ENCODE peak calls at places on chromosomes 3 and 15, in eight cellular contexts. One of them, this sample, is unnamed. For H3K4me1, the result is how much of the 10 kb centered on the place peaks cover.

GRCh38 chr3:170233532-170233931 is 11.3 kb downstream of the PRKCI start:
- DNase-seq in adrenal gland: no peak
- DNase-seq in upper lobe of right lung: peak
- DNase-seq in lower lobe of right lung: peak
- DNase-seq in thoracic aorta: no peak
- DNase-seq in tibial artery: no peak
- DNase-seq in lung: peak
- DNase-seq in HepG2: peak
- DNase-seq in this sample: no peak

GRCh38 chr15:76340198-76340801 is 3.7 kb downstream of the ISL2 start:
- DNase-seq in adrenal gland: peak
- DNase-seq in upper lobe of right lung: no peak
- DNase-seq in lower lobe of right lung: peak
- DNase-seq in thoracic aorta: no peak
- DNase-seq in tibial artery: peak
- DNase-seq in lung: no peak
- DNase-seq in HepG2: no peak
- DNase-seq in this sample: peak

GRCh38 chr3:128348805-128349531 is 117.7 kb downstream of the DNAJB8 start:
- DNase-seq in adrenal gland: no peak
- DNase-seq in upper lobe of right lung: no peak
- DNase-seq in lower lobe of right lung: peak
- DNase-seq in thoracic aorta: no peak
- DNase-seq in tibial artery: no peak
- DNase-seq in lung: no peak
- DNase-seq in HepG2: no peak
- DNase-seq in this sample: peak

GRCh38 chr15:36363335-36363734 is 216.1 kb upstream of the CDIN1 start:
- DNase-seq in adrenal gland: no peak
- DNase-seq in upper lobe of right lung: no peak
- DNase-seq in lower lobe of right lung: no peak
- DNase-seq in thoracic aorta: no peak
- DNase-seq in tibial artery: no peak
- DNase-seq in lung: no peak
- DNase-seq in HepG2: no peak
- DNase-seq in this sample: no peak

GRCh38 chr3:121974601-121975111 is 47.4 kb downstream of the ILDR1 start:
- DNase-seq in adrenal gland: no peak
- DNase-seq in upper lobe of right lung: no peak
- DNase-seq in lower lobe of right lung: no peak
- DNase-seq in thoracic aorta: no peak
- DNase-seq in tibial artery: no peak
- DNase-seq in lung: no peak
- DNase-seq in HepG2: no peak
- DNase-seq in this sample: no peak

GRCh38 chr3:46692566-46692983 is 904 bp downstream of the ALS2CL start:
- DNase-seq in adrenal gland: peak
- DNase-seq in upper lobe of right lung: peak
- DNase-seq in lower lobe of right lung: peak
- DNase-seq in thoracic aorta: no peak
- DNase-seq in tibial artery: peak
- DNase-seq in lung: peak
- DNase-seq in HepG2: no peak
- DNase-seq in this sample: peak

GRCh38 chr3:126870608-126871210 is 112.2 kb upstream of the PLXNA1 start:
- DNase-seq in adrenal gland: no peak
- DNase-seq in upper lobe of right lung: no peak
- DNase-seq in lower lobe of right lung: no peak
- DNase-seq in thoracic aorta: no peak
- DNase-seq in tibial artery: peak
- DNase-seq in lung: no peak
- DNase-seq in HepG2: no peak
- DNase-seq in this sample: peak

GRCh38 chr3:189464800-189465199 is 166.4 kb upstream of the TP63 start:
- DNase-seq in adrenal gland: no peak
- DNase-seq in upper lobe of right lung: no peak
- DNase-seq in lower lobe of right lung: no peak
- DNase-seq in thoracic aorta: no peak
- DNase-seq in tibial artery: no peak
- DNase-seq in lung: no peak
- DNase-seq in HepG2: no peak
- DNase-seq in this sample: no peak

GRCh38 chr3:185176756-185177359 is 24.0 kb upstream of the C3orf70 start:
- DNase-seq in adrenal gland: no peak
- DNase-seq in upper lobe of right lung: no peak
- DNase-seq in lower lobe of right lung: no peak
- DNase-seq in thoracic aorta: no peak
- DNase-seq in tibial artery: no peak
- DNase-seq in lung: no peak
- DNase-seq in HepG2: peak
- DNase-seq in this sample: peak

GRCh38 chr3:21174461-21174860 is 576.5 kb downstream of the ZNF385D start:
- DNase-seq in adrenal gland: no peak
- DNase-seq in upper lobe of right lung: no peak
- DNase-seq in lower lobe of right lung: no peak
- DNase-seq in thoracic aorta: no peak
- DNase-seq in tibial artery: no peak
- DNase-seq in lung: no peak
- DNase-seq in HepG2: no peak
- DNase-seq in this sample: no peak

GRCh38 chr3:70471464-70472342 is 159.3 kb upstream of the MDFIC2 start:
- DNase-seq in adrenal gland: no peak
- DNase-seq in upper lobe of right lung: no peak
- DNase-seq in lower lobe of right lung: no peak
- DNase-seq in thoracic aorta: no peak
- DNase-seq in tibial artery: no peak
- DNase-seq in lung: no peak
- DNase-seq in HepG2: no peak
- DNase-seq in this sample: no peak

GRCh38 chr15:100863406-100864198 is 16.0 kb upstream of the ALDH1A3 start:
- DNase-seq in adrenal gland: no peak
- DNase-seq in upper lobe of right lung: no peak
- DNase-seq in lower lobe of right lung: no peak
- DNase-seq in thoracic aorta: no peak
- DNase-seq in tibial artery: no peak
- DNase-seq in lung: no peak
- DNase-seq in HepG2: no peak
- DNase-seq in this sample: peak

GRCh38 chr15:46644493-46645481 is 1010.0 kb downstream of the SQOR start:
- DNase-seq in adrenal gland: no peak
- DNase-seq in upper lobe of right lung: no peak
- DNase-seq in lower lobe of right lung: no peak
- DNase-seq in thoracic aorta: no peak
- DNase-seq in tibial artery: no peak
- DNase-seq in lung: no peak
- DNase-seq in HepG2: no peak
- DNase-seq in this sample: no peak

GRCh38 chr3:160781429-160781828 is 25.4 kb downstream of the PPM1L start:
- DNase-seq in adrenal gland: no peak
- DNase-seq in upper lobe of right lung: no peak
- DNase-seq in lower lobe of right lung: no peak
- DNase-seq in thoracic aorta: no peak
- DNase-seq in tibial artery: no peak
- DNase-seq in lung: no peak
- DNase-seq in HepG2: no peak
- DNase-seq in this sample: no peak

GRCh38 chr3:14412831-14413380 is 10.5 kb downstream of the SLC6A6 start:
- DNase-seq in adrenal gland: peak
- DNase-seq in upper lobe of right lung: no peak
- DNase-seq in lower lobe of right lung: no peak
- DNase-seq in thoracic aorta: no peak
- DNase-seq in tibial artery: no peak
- DNase-seq in lung: no peak
- DNase-seq in HepG2: no peak
- DNase-seq in this sample: no peak

GRCh38 chr15:90227336-90227735 is 6.4 kb downstream of the CIB1 start:
- DNase-seq in adrenal gland: no peak
- DNase-seq in upper lobe of right lung: no peak
- DNase-seq in lower lobe of right lung: no peak
- DNase-seq in thoracic aorta: no peak
- DNase-seq in tibial artery: no peak
- DNase-seq in lung: no peak
- DNase-seq in HepG2: no peak
- DNase-seq in this sample: no peak
- H3K4me1 ChIP-seq in adrenal gland: under half
- H3K4me1 ChIP-seq in upper lobe of right lung: under half
- H3K4me1 ChIP-seq in lower lobe of right lung: under half
- H3K4me1 ChIP-seq in thoracic aorta: under half
- H3K4me1 ChIP-seq in tibial artery: under half
- H3K4me1 ChIP-seq in lung: under half
- H3K4me1 ChIP-seq in HepG2: under half
- H3K4me1 ChIP-seq in this sample: half or more

GRCh38 chr3:134473868-134474546 is 11.8 kb downstream of the ANAPC13 start:
- DNase-seq in adrenal gland: peak
- DNase-seq in upper lobe of right lung: no peak
- DNase-seq in lower lobe of right lung: no peak
- DNase-seq in thoracic aorta: peak
- DNase-seq in tibial artery: peak
- DNase-seq in lung: peak
- DNase-seq in HepG2: peak
- DNase-seq in this sample: peak
- H3K27ac ChIP-seq in adrenal gland: no peak
- H3K27ac ChIP-seq in upper lobe of right lung: no peak
- H3K27ac ChIP-seq in lower lobe of right lung: no peak
- H3K27ac ChIP-seq in thoracic aorta: no peak
- H3K27ac ChIP-seq in tibial artery: no peak
- H3K27ac ChIP-seq in lung: no peak
- H3K27ac ChIP-seq in HepG2: no peak
- H3K27ac ChIP-seq in this sample: no peak

GRCh38 chr3:53808496-53808895 is 37.7 kb downstream of the CHDH start:
- DNase-seq in adrenal gland: no peak
- DNase-seq in upper lobe of right lung: no peak
- DNase-seq in lower lobe of right lung: no peak
- DNase-seq in thoracic aorta: no peak
- DNase-seq in tibial artery: no peak
- DNase-seq in lung: no peak
- DNase-seq in HepG2: no peak
- DNase-seq in this sample: no peak

GRCh38 chr3:53807117-53807521 is 39.1 kb downstream of the CHDH start:
- DNase-seq in adrenal gland: no peak
- DNase-seq in upper lobe of right lung: peak
- DNase-seq in lower lobe of right lung: no peak
- DNase-seq in thoracic aorta: no peak
- DNase-seq in tibial artery: peak
- DNase-seq in lung: no peak
- DNase-seq in HepG2: no peak
- DNase-seq in this sample: no peak

GRCh38 chr3:53809764-53810400 is 36.3 kb downstream of the CHDH start:
- DNase-seq in adrenal gland: no peak
- DNase-seq in upper lobe of right lung: peak
- DNase-seq in lower lobe of right lung: no peak
- DNase-seq in thoracic aorta: no peak
- DNase-seq in tibial artery: peak
- DNase-seq in lung: no peak
- DNase-seq in HepG2: no peak
- DNase-seq in this sample: no peak

GRCh38 chr3:53811143-53811915 is 34.9 kb downstream of the CHDH start:
- DNase-seq in adrenal gland: no peak
- DNase-seq in upper lobe of right lung: peak
- DNase-seq in lower lobe of right lung: no peak
- DNase-seq in thoracic aorta: no peak
- DNase-seq in tibial artery: no peak
- DNase-seq in lung: no peak
- DNase-seq in HepG2: no peak
- DNase-seq in this sample: no peak

DNA sequence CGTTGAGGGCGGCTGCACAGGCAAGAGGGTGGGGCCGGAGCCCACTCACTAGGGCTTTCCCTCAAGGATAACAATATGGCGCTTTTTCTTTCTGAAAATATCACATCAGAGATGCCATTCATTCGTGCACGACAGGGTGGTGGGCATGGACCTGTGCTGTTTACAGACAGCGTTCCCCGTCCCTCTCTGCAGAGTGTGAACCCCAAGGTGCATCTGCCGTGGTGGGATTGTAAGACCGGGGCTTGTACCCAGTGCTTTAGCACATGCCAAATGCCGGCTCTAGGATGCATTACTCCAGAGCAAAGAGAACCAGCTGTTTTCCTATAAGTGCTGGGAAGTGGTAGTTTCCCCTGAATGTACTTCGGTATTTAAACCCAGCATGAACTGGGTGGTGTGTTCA is 37.0 kb downstream of the CHDH start:
- DNase-seq in adrenal gland: no peak
- DNase-seq in upper lobe of right lung: no peak
- DNase-seq in lower lobe of right lung: no peak
- DNase-seq in thoracic aorta: no peak
- DNase-seq in tibial artery: no peak
- DNase-seq in lung: no peak
- DNase-seq in HepG2: no peak
- DNase-seq in this sample: no peak
- H3K4me3 ChIP-seq in adrenal gland: no peak
- H3K4me3 ChIP-seq in upper lobe of right lung: no peak
- H3K4me3 ChIP-seq in lower lobe of right lung: no peak
- H3K4me3 ChIP-seq in thoracic aorta: no peak
- H3K4me3 ChIP-seq in tibial artery: no peak
- H3K4me3 ChIP-seq in lung: no peak
- H3K4me3 ChIP-seq in HepG2: no peak
- H3K4me3 ChIP-seq in this sample: no peak

GRCh38 chr3:193780810-193781472 is 187.9 kb downstream of the OPA1 start:
- DNase-seq in adrenal gland: peak
- DNase-seq in upper lobe of right lung: peak
- DNase-seq in lower lobe of right lung: peak
- DNase-seq in thoracic aorta: no peak
- DNase-seq in tibial artery: peak
- DNase-seq in lung: peak
- DNase-seq in HepG2: peak
- DNase-seq in this sample: peak

GRCh38 chr3:193780371-193780770 is 187.4 kb downstream of the OPA1 start:
- DNase-seq in adrenal gland: no peak
- DNase-seq in upper lobe of right lung: no peak
- DNase-seq in lower lobe of right lung: no peak
- DNase-seq in thoracic aorta: no peak
- DNase-seq in tibial artery: no peak
- DNase-seq in lung: no peak
- DNase-seq in HepG2: no peak
- DNase-seq in this sample: no peak

GRCh38 chr3:193782280-193782654 is 189.3 kb downstream of the OPA1 start:
- DNase-seq in adrenal gland: no peak
- DNase-seq in upper lobe of right lung: peak
- DNase-seq in lower lobe of right lung: peak
- DNase-seq in thoracic aorta: no peak
- DNase-seq in tibial artery: no peak
- DNase-seq in lung: peak
- DNase-seq in HepG2: no peak
- DNase-seq in this sample: peak

GRCh38 chr3:193783166-193783896 is 190.3 kb downstream of the OPA1 start:
- DNase-seq in adrenal gland: no peak
- DNase-seq in upper lobe of right lung: no peak
- DNase-seq in lower lobe of right lung: no peak
- DNase-seq in thoracic aorta: no peak
- DNase-seq in tibial artery: peak
- DNase-seq in lung: no peak
- DNase-seq in HepG2: no peak
- DNase-seq in this sample: no peak

DNA sequence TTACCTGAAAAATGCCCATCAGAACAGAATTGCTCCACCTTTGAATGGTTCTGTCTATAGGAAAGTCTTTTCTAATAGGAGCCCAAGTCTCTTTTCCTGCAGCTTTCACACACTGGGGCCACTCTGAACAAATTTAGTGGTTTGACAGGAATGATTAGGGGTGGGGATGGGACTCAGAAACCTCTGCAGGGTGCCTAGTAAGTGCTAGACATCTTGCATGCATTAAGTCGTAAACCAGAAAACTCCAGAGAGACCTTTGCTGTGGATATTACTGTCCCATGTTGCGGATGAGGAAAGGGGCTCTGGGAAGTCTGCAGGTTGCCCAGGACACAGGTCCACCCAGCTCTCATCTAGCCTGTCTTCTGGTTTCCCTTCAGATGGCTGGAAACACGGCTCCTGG is 189.7 kb downstream of the OPA1 start:
- DNase-seq in adrenal gland: no peak
- DNase-seq in upper lobe of right lung: no peak
- DNase-seq in lower lobe of right lung: no peak
- DNase-seq in thoracic aorta: no peak
- DNase-seq in tibial artery: no peak
- DNase-seq in lung: no peak
- DNase-seq in HepG2: no peak
- DNase-seq in this sample: no peak
- H3K4me1 ChIP-seq in adrenal gland: under half
- H3K4me1 ChIP-seq in upper lobe of right lung: under half
- H3K4me1 ChIP-seq in lower lobe of right lung: under half
- H3K4me1 ChIP-seq in thoracic aorta: under half
- H3K4me1 ChIP-seq in tibial artery: under half
- H3K4me1 ChIP-seq in lung: under half
- H3K4me1 ChIP-seq in HepG2: half or more
- H3K4me1 ChIP-seq in this sample: under half